ENCODE peak calls at places on chromosome 16, in eight cellular contexts. V is LHCN-M2, X is thoracic aorta, B is T-helper 22 cell, H is nephron progenitor cell, G is ELR, U is kidney, K is mucosa of descending colon. L is an unnamed sample.

GRCh38 chr16:70433456-70434103 is 5.3 kb downstream of the ST3GAL2 start:
- DNase-seq in V (peak; percentile 81), X (no peak), B (no peak), H (no peak), G (peak; percentile 82), U (peak; percentile 86), K (peak; percentile 34), L (no peak)

GRCh38 chr16:49441366-49441780 is 67.8 kb downstream of the C16orf78 start:
- DNase-seq in V (no peak), X (no peak), B (peak; percentile 24), H (peak; percentile 40), G (no peak), U (no peak), K (peak; percentile 54), L (no peak)

GRCh38 chr16:67781548-67781921 is 24.8 kb downstream of the RANBP10 start:
- DNase-seq in V (no peak), X (no peak), B (no peak), H (no peak), G (no peak), U (no peak), K (no peak), L (no peak)

GRCh38 chr16:80984124-80984892 is 22.4 kb downstream of the CMC2 start:
- DNase-seq in V (no peak), X (no peak), B (no peak), H (no peak), G (no peak), U (no peak), K (no peak), L (no peak)

GRCh38 chr16:75309899-75310430 is 58.5 kb upstream of the BCAR1 start:
- DNase-seq in V (no peak), X (no peak), B (no peak), H (no peak), G (no peak), U (no peak), K (peak; percentile 54), L (no peak)

GRCh38 chr16:83727018-83727417 is 80.8 kb upstream of the HSBP1 start:
- DNase-seq in V (peak; percentile 84), X (no peak), B (no peak), H (no peak), G (peak; percentile 74), U (no peak), K (peak; percentile 4), L (no peak)

GRCh38 chr16:90061437-90061836 is 15.7 kb downstream of the PRDM7 start:
- DNase-seq in V (no peak), X (no peak), B (no peak), H (no peak), G (peak; percentile 21), U (no peak), K (no peak), L (no peak)

GRCh38 chr16:86865866-86866675 is 287.7 kb downstream of the FOXL1 start:
- DNase-seq in V (no peak), X (no peak), B (no peak), H (no peak), G (no peak), U (no peak), K (no peak), L (no peak)

GRCh38 chr16:81067166-81067565 is 9.9 kb downstream of the C16orf46 start:
- DNase-seq in V (peak; percentile 66), X (no peak), B (no peak), H (no peak), G (no peak), U (no peak), K (no peak), L (no peak)

GRCh38 chr16:67249178-67249759 is 490 bp downstream of the SLC9A5 start:
- DNase-seq in V (no peak), X (no peak), B (no peak), H (no peak), G (peak; percentile 31), U (no peak), K (no peak), L (no peak)

GRCh38 chr16:4309833-4310266 is 6.0 kb upstream of the GLIS2 start:
- DNase-seq in V (no peak), X (no peak), B (peak; percentile 20), H (peak; percentile 72), G (peak; percentile 82), U (peak; percentile 83), K (peak; percentile 76), L (no peak)

GRCh38 chr16:53089434-53090270 is 34.9 kb downstream of the CHD9 start:
- DNase-seq in V (peak; percentile 32), X (no peak), B (no peak), H (no peak), G (no peak), U (no peak), K (peak; percentile 23), L (no peak)

GRCh38 chr16:54174750-54175149 is 111.8 kb downstream of the IRX3 start:
- DNase-seq in V (no peak), X (no peak), B (no peak), H (no peak), G (no peak), U (no peak), K (no peak), L (no peak)

GRCh38 chr16:5916711-5917191 is 819.2 kb upstream of the EEF2KMT start:
- DNase-seq in V (no peak), X (no peak), B (no peak), H (no peak), G (no peak), U (no peak), K (no peak), L (no peak)

GRCh38 chr16:70430667-70431536 is 8.0 kb downstream of the ST3GAL2 start:
- DNase-seq in V (no peak), X (no peak), B (peak; percentile 61), H (peak; percentile 29), G (no peak), U (no peak), K (peak; percentile 36), L (no peak)

GRCh38 chr16:77820340-77820739 is 32.0 kb downstream of the VAT1L start:
- DNase-seq in V (no peak), X (no peak), B (no peak), H (no peak), G (no peak), U (no peak), K (no peak), L (no peak)

GRCh38 chr16:30721606-30722005 is 22.6 kb downstream of the SRCAP start:
- DNase-seq in V (peak; percentile 70), X (no peak), B (no peak), H (no peak), G (no peak), U (no peak), K (no peak), L (no peak)

GRCh38 chr16:24701521-24701951 is 27.9 kb upstream of the TNRC6A start:
- DNase-seq in V (peak; percentile 62), X (no peak), B (no peak), H (no peak), G (peak; percentile 52), U (peak; percentile 78), K (no peak), L (no peak)

GRCh38 chr16:29011112-29011511 is 26.3 kb downstream of the LAT start:
- DNase-seq in V (no peak), X (no peak), B (no peak), H (peak; percentile 11), G (no peak), U (no peak), K (no peak), L (no peak)

GRCh38 chr16:84517366-84517765 is 12.9 kb upstream of the MEAK7 start:
- DNase-seq in V (no peak), X (no peak), B (no peak), H (no peak), G (no peak), U (no peak), K (no peak), L (no peak)

GRCh38 chr16:27547134-27547533 is 2.6 kb downstream of the GTF3C1 start:
- DNase-seq in V (peak; percentile 81), X (no peak), B (no peak), H (no peak), G (peak; percentile 60), U (no peak), K (peak; percentile 24), L (no peak)

GRCh38 chr16:6684076-6684673 is 648.5 kb upstream of the RBFOX1 start:
- DNase-seq in V (no peak), X (no peak), B (no peak), H (peak; percentile 47), G (peak; percentile 3), U (no peak), K (peak; percentile 41), L (peak; percentile 23)

GRCh38 chr16:86732621-86733297 is 154.4 kb downstream of the FOXL1 start:
- DNase-seq in V (no peak), X (no peak), B (no peak), H (peak; percentile 61), G (peak; percentile 28), U (no peak), K (no peak), L (no peak)

GRCh38 chr16:1431497-1432270 is 806 bp downstream of the PERCC1 start:
- DNase-seq in V (no peak), X (no peak), B (no peak), H (no peak), G (no peak), U (no peak), K (no peak), L (no peak)